ENCODE peak calls at places on chromosomes 1 and 21, in five cellular contexts. One of them, this sample, is unnamed.

GRCh38 chr1:41620365-41621169 is 136.1 kb upstream of the EDN2 start:
- DNase-seq in AG04450: no peak
- DNase-seq in activated T-helper 1 cell treated with Interleukin-2 at 50 U/mL for 16 hours: no peak
- DNase-seq in stimulated activated CD8-positive, alpha-beta memory T cell treated with anti-CD3 and anti-CD28 coated beads, Interleukin-7, amount 100 ng/mL, for 24 hours: no peak
- DNase-seq in C1 segment of cervical spinal cord: no peak
- DNase-seq in this sample: no peak

GRCh38 chr1:4090976-4091660 is 191.0 kb upstream of the C1orf174 start:
- DNase-seq in AG04450: no peak
- DNase-seq in activated T-helper 1 cell treated with Interleukin-2 at 50 U/mL for 16 hours: no peak
- DNase-seq in stimulated activated CD8-positive, alpha-beta memory T cell treated with anti-CD3 and anti-CD28 coated beads, Interleukin-7, amount 100 ng/mL, for 24 hours: no peak
- DNase-seq in C1 segment of cervical spinal cord: no peak
- DNase-seq in this sample: no peak

GRCh38 chr1:39141925-39142324 is 62.6 kb upstream of the MACF1 start:
- DNase-seq in AG04450: peak; percentile 82
- DNase-seq in activated T-helper 1 cell treated with Interleukin-2 at 50 U/mL for 16 hours: no peak
- DNase-seq in stimulated activated CD8-positive, alpha-beta memory T cell treated with anti-CD3 and anti-CD28 coated beads, Interleukin-7, amount 100 ng/mL, for 24 hours: no peak
- DNase-seq in C1 segment of cervical spinal cord: no peak
- DNase-seq in this sample: no peak

GRCh38 chr1:12296623-12297022 is 66.8 kb downstream of the VPS13D start:
- DNase-seq in AG04450: no peak
- DNase-seq in activated T-helper 1 cell treated with Interleukin-2 at 50 U/mL for 16 hours: no peak
- DNase-seq in stimulated activated CD8-positive, alpha-beta memory T cell treated with anti-CD3 and anti-CD28 coated beads, Interleukin-7, amount 100 ng/mL, for 24 hours: no peak
- DNase-seq in C1 segment of cervical spinal cord: no peak
- DNase-seq in this sample: no peak

GRCh38 chr1:156667968-156668709 is 9.1 kb downstream of the NES start:
- DNase-seq in AG04450: no peak
- DNase-seq in activated T-helper 1 cell treated with Interleukin-2 at 50 U/mL for 16 hours: no peak
- DNase-seq in stimulated activated CD8-positive, alpha-beta memory T cell treated with anti-CD3 and anti-CD28 coated beads, Interleukin-7, amount 100 ng/mL, for 24 hours: no peak
- DNase-seq in C1 segment of cervical spinal cord: no peak
- DNase-seq in this sample: no peak

GRCh38 chr1:85544689-85545203 is 35.8 kb upstream of the CCN1 start:
- DNase-seq in AG04450: no peak
- DNase-seq in activated T-helper 1 cell treated with Interleukin-2 at 50 U/mL for 16 hours: no peak
- DNase-seq in stimulated activated CD8-positive, alpha-beta memory T cell treated with anti-CD3 and anti-CD28 coated beads, Interleukin-7, amount 100 ng/mL, for 24 hours: no peak
- DNase-seq in C1 segment of cervical spinal cord: no peak
- DNase-seq in this sample: no peak

GRCh38 chr1:1123581-1124507 is 8.0 kb upstream of the C1orf159 start:
- DNase-seq in AG04450: no peak
- DNase-seq in activated T-helper 1 cell treated with Interleukin-2 at 50 U/mL for 16 hours: no peak
- DNase-seq in stimulated activated CD8-positive, alpha-beta memory T cell treated with anti-CD3 and anti-CD28 coated beads, Interleukin-7, amount 100 ng/mL, for 24 hours: no peak
- DNase-seq in C1 segment of cervical spinal cord: no peak
- DNase-seq in this sample: no peak

GRCh38 chr1:43318831-43319230 is 18.0 kb downstream of the TIE1 start:
- DNase-seq in AG04450: no peak
- DNase-seq in activated T-helper 1 cell treated with Interleukin-2 at 50 U/mL for 16 hours: no peak
- DNase-seq in stimulated activated CD8-positive, alpha-beta memory T cell treated with anti-CD3 and anti-CD28 coated beads, Interleukin-7, amount 100 ng/mL, for 24 hours: no peak
- DNase-seq in C1 segment of cervical spinal cord: no peak
- DNase-seq in this sample: no peak

GRCh38 chr21:37454869-37455503 is 88.4 kb downstream of the DYRK1A start:
- DNase-seq in AG04450: no peak
- DNase-seq in activated T-helper 1 cell treated with Interleukin-2 at 50 U/mL for 16 hours: no peak
- DNase-seq in stimulated activated CD8-positive, alpha-beta memory T cell treated with anti-CD3 and anti-CD28 coated beads, Interleukin-7, amount 100 ng/mL, for 24 hours: no peak
- DNase-seq in C1 segment of cervical spinal cord: no peak
- DNase-seq in this sample: no peak

GRCh38 chr1:193519922-193520321 is 333.5 kb upstream of the B3GALT2 start:
- DNase-seq in AG04450: no peak
- DNase-seq in activated T-helper 1 cell treated with Interleukin-2 at 50 U/mL for 16 hours: no peak
- DNase-seq in stimulated activated CD8-positive, alpha-beta memory T cell treated with anti-CD3 and anti-CD28 coated beads, Interleukin-7, amount 100 ng/mL, for 24 hours: no peak
- DNase-seq in C1 segment of cervical spinal cord: no peak
- DNase-seq in this sample: no peak

GRCh38 chr1:151002006-151002405 is 4.7 kb downstream of the MINDY1 start:
- DNase-seq in AG04450: no peak
- DNase-seq in activated T-helper 1 cell treated with Interleukin-2 at 50 U/mL for 16 hours: no peak
- DNase-seq in stimulated activated CD8-positive, alpha-beta memory T cell treated with anti-CD3 and anti-CD28 coated beads, Interleukin-7, amount 100 ng/mL, for 24 hours: no peak
- DNase-seq in C1 segment of cervical spinal cord: no peak
- DNase-seq in this sample: no peak

GRCh38 chr1:56535949-56536348 is 43.4 kb downstream of the PLPP3 start:
- DNase-seq in AG04450: no peak
- DNase-seq in activated T-helper 1 cell treated with Interleukin-2 at 50 U/mL for 16 hours: no peak
- DNase-seq in stimulated activated CD8-positive, alpha-beta memory T cell treated with anti-CD3 and anti-CD28 coated beads, Interleukin-7, amount 100 ng/mL, for 24 hours: no peak
- DNase-seq in C1 segment of cervical spinal cord: no peak
- DNase-seq in this sample: no peak

GRCh38 chr1:1146596-1146995 is 27.1 kb upstream of the TTLL10 start:
- DNase-seq in AG04450: no peak
- DNase-seq in activated T-helper 1 cell treated with Interleukin-2 at 50 U/mL for 16 hours: no peak
- DNase-seq in stimulated activated CD8-positive, alpha-beta memory T cell treated with anti-CD3 and anti-CD28 coated beads, Interleukin-7, amount 100 ng/mL, for 24 hours: no peak
- DNase-seq in C1 segment of cervical spinal cord: no peak
- DNase-seq in this sample: no peak

GRCh38 chr1:19011832-19012231 is 55.4 kb upstream of the IFFO2 start:
- DNase-seq in AG04450: no peak
- DNase-seq in activated T-helper 1 cell treated with Interleukin-2 at 50 U/mL for 16 hours: no peak
- DNase-seq in stimulated activated CD8-positive, alpha-beta memory T cell treated with anti-CD3 and anti-CD28 coated beads, Interleukin-7, amount 100 ng/mL, for 24 hours: no peak
- DNase-seq in C1 segment of cervical spinal cord: no peak
- DNase-seq in this sample: no peak

GRCh38 chr1:162633327-162633762 is 1.1 kb downstream of the DDR2 start:
- DNase-seq in AG04450: no peak
- DNase-seq in activated T-helper 1 cell treated with Interleukin-2 at 50 U/mL for 16 hours: no peak
- DNase-seq in stimulated activated CD8-positive, alpha-beta memory T cell treated with anti-CD3 and anti-CD28 coated beads, Interleukin-7, amount 100 ng/mL, for 24 hours: no peak
- DNase-seq in C1 segment of cervical spinal cord: no peak
- DNase-seq in this sample: no peak